ENCODE peak calls at places on chromosome 17, in four cellular contexts. F, G, J and U are unnamed samples.

GRCh38 chr17:2897605-2898004 is 101.4 kb downstream of the RAP1GAP2 start:
- DNase-seq in G (no peak), J (no peak), F (no peak), U (peak; percentile 82)

GRCh38 chr17:79350516-79350915 is 260.3 kb downstream of the RBFOX3 start:
- DNase-seq in F (no peak), G (no peak), J (no peak), U (no peak)

GRCh38 chr17:3730881-3731429 is 7.3 kb downstream of the HASPIN start:
- DNase-seq in J (no peak), G (no peak), F (no peak), U (no peak)

GRCh38 chr17:80782536-80783427 is 208.9 kb upstream of the CHMP6 start:
- DNase-seq in F (no peak), G (no peak), J (no peak), U (no peak)

GRCh38 chr17:32141690-32142037 is 638 bp upstream of the RHOT1 start:
- DNase-seq in G (no peak), F (no peak), J (no peak), U (no peak)

GRCh38 chr17:35342207-35342744 is 31.1 kb downstream of the SLFN11 start:
- DNase-seq in F (no peak), J (no peak), G (no peak), U (no peak)

GRCh38 chr17:18859256-18859655 is 1.3 kb downstream of the PRPSAP2 start:
- DNase-seq in J (no peak), G (no peak), F (no peak), U (no peak)

GRCh38 chr17:17684901-17685774 is 3.9 kb downstream of the RAI1 start:
- DNase-seq in F (no peak), G (peak; percentile 72), J (peak; percentile 72), U (peak; percentile 47)

GRCh38 chr17:19706791-19707727 is 9.3 kb downstream of the SLC47A2 start:
- DNase-seq in J (no peak), G (no peak), F (no peak), U (no peak)

GRCh38 chr17:80773243-80773991 is 218.2 kb upstream of the CHMP6 start:
- DNase-seq in G (no peak), F (peak; percentile 69), J (no peak), U (no peak)

GRCh38 chr17:28896884-28897768 is at the start of gene FLOT2:
- DNase-seq in F (peak; percentile 53), G (peak; percentile 84), J (peak; percentile 83), U (peak; percentile 62)

GRCh38 chr17:3835410-3836229 is 10.4 kb downstream of the NCBP3 start:
- DNase-seq in J (no peak), F (no peak), G (no peak), U (no peak)

GRCh38 chr17:79837888-79838540 is 1.2 kb downstream of the CBX4 start:
- DNase-seq in J (no peak), G (no peak), F (no peak), U (no peak)

GRCh38 chr17:28916302-28916934 is 13.5 kb upstream of the DHRS13 start:
- DNase-seq in G (peak; percentile 55), J (peak; percentile 42), F (peak; percentile 28), U (no peak)

GRCh38 chr17:45131616-45132301 is 556 bp downstream of the PLCD3 start:
- DNase-seq in F (no peak), J (no peak), G (peak; percentile 68), U (no peak)
- H3K27ac ChIP-seq in F (peak overlapping the region; percentile 45), J (peak overlapping the region; percentile 67), G (peak overlapping the region; percentile 89), U (peak overlapping the region; percentile 58)

DNA sequence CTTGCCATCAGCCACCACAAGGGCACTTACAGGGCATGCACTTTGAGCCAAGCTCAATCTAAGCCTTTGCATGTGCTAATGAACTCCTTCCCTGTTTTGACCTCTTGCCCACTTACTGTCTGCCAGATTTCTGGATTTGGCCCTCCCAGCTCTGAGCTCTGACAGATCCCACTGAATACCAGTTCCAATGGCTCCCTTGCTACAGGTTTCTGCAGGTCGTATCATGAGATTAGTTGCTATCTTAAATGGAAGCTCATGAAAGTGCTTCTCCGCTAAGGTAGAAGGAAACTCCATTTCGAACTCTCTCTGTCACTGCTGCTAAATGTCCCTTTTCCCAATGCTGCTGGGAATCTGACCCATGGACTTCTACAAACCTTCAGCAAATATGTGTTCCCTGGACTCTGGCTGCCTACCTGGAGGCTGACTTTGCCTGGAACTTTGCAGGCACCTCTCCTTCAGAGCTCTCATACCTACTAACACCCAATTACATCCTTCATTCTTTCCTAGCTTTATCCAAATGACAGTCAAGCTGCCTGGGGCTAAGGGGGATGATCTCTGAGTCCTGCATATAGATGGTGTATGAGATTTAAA is 23.5 kb upstream of the TOB1 start:
- DNase-seq in J (no peak), F (no peak), G (no peak), U (no peak)
- H3K27ac ChIP-seq in J (no peak overlapping the region), F (no peak overlapping the region), G (no peak overlapping the region), U (no peak overlapping the region)

GRCh38 chr17:8206536-8206935 is 3.8 kb downstream of the AURKB start:
- DNase-seq in G (no peak), J (no peak), F (no peak), U (no peak)

GRCh38 chr17:8209909-8210760 is at the start of gene AURKB:
- DNase-seq in F (peak; percentile 83), J (peak; percentile 97), G (peak; percentile 94), U (peak; percentile 91)

GRCh38 chr17:8212312-8213180 is 2.2 kb upstream of the AURKB start:
- DNase-seq in G (no peak), F (no peak), J (no peak), U (no peak)

GRCh38 chr17:8204761-8205555 is 5.4 kb downstream of the AURKB start:
- DNase-seq in F (no peak), J (no peak), G (no peak), U (no peak)

GRCh38 chr17:8210761-8211458 is 535 bp upstream of the AURKB start:
- DNase-seq in J (no peak), G (no peak), F (no peak), U (no peak)
- H3K27ac ChIP-seq in J (peak overlapping the region; percentile 61), G (peak overlapping the region; percentile 84), F (no peak overlapping the region), U (no peak overlapping the region)

GRCh38 chr17:40157972-40158371 is 17.6 kb downstream of the CASC3 start:
- DNase-seq in J (no peak), G (no peak), F (no peak), U (no peak)
- H3K27ac ChIP-seq in J (peak overlapping the region; percentile 55), G (peak overlapping the region; percentile 54), F (no peak overlapping the region), U (no peak overlapping the region)

GRCh38 chr17:65018612-65019290 is 37.8 kb downstream of the GNA13 start:
- DNase-seq in J (no peak), F (no peak), G (no peak), U (no peak)

GRCh38 chr17:65017375-65017774 is 39.2 kb downstream of the GNA13 start:
- DNase-seq in J (no peak), F (no peak), G (no peak), U (no peak)

GRCh38 chr17:65022137-65022536 is 34.4 kb downstream of the GNA13 start:
- DNase-seq in F (no peak), G (no peak), J (no peak), U (no peak)

GRCh38 chr17:65022751-65023421 is 33.7 kb downstream of the GNA13 start:
- DNase-seq in J (no peak), F (no peak), G (no peak), U (no peak)

DNA sequence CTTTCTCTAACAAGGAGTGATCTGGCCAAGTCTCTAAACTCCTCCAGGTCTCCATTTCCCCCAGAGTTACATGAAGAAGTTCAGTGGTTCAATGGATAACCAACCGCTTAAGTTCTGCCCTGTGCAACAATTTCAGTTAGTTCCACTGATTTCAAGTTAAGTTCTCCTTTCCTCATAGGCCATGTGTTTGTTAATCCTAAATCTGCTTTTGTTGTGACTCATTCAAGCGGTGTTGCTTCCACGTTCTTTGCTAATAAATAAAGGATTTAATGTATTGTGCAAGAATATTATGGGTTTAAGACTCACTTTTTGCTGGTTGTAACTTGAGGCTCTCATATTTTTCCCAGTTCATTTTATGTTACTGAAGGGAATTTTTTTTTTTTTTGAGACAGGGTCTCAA is 36.3 kb downstream of the GNA13 start:
- DNase-seq in F (no peak), J (no peak), G (no peak), U (no peak)
- H3K27ac ChIP-seq in F (no peak overlapping the region), J (no peak overlapping the region), G (no peak overlapping the region), U (no peak overlapping the region)

GRCh38 chr17:53426505-53426904 is 396.2 kb upstream of the KIF2B start:
- DNase-seq in G (no peak), J (no peak), F (no peak), U (no peak)
- H3K27ac ChIP-seq in G (no peak overlapping the region), J (no peak overlapping the region), F (no peak overlapping the region), U (no peak overlapping the region)

GRCh38 chr17:38752930-38753506 is 477 bp downstream of the PSMB3 start:
- DNase-seq in J (no peak), F (no peak), G (peak; percentile 59), U (peak; percentile 30)
- H3K27ac ChIP-seq in J (peak overlapping the region; percentile 89), F (peak overlapping the region; percentile 83), G (peak overlapping the region; percentile 89), U (peak overlapping the region; percentile 36)

GRCh38 chr17:77322284-77322533 is 181.4 kb downstream of the SEC14L1 start:
- DNase-seq in F (no peak), J (no peak), G (no peak), U (no peak)
- H3K27ac ChIP-seq in F (no peak overlapping the region), J (peak overlapping the region; percentile 0), G (peak overlapping the region; percentile 84), U (peak overlapping the region; percentile 83)

GRCh38 chr17:82593590-82594087 is 54.6 kb downstream of the WDR45B start:
- DNase-seq in G (peak; percentile 58), J (no peak), F (no peak), U (peak; percentile 86)

GRCh38 chr17:82595893-82596292 is 52.4 kb downstream of the WDR45B start:
- DNase-seq in G (peak; percentile 28), J (no peak), F (no peak), U (no peak)

GRCh38 chr17:82592751-82593589 is 55.3 kb downstream of the WDR45B start:
- DNase-seq in J (peak; percentile 72), F (peak; percentile 83), G (peak; percentile 80), U (peak; percentile 87)

GRCh38 chr17:82596316-82596715 is 51.9 kb downstream of the WDR45B start:
- DNase-seq in J (no peak), F (no peak), G (peak; percentile 40), U (no peak)

DNA sequence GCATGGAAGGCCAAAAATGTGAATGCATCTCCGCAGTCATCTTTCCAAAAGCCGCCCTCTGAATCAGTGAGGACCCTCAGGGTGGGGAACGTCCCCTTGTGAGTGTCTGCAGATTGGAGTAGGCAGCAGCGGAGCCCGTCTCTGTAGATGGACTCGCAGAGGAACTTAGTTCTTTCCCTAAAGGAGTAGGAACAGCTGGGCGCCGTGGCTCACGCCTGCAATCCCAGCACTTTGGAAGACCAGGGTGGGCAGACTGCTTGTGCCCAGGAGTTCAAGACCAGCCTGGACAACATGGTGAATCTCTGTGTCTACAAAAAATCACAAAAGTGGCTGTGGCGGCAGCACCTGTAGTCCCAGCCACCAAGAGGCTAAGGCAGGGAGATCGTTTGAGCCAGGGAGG is 53.7 kb downstream of the WDR45B start:
- DNase-seq in F (no peak), G (peak; percentile 44), J (no peak), U (no peak)
- H3K27ac ChIP-seq in F (no peak overlapping the region), G (no peak overlapping the region), J (no peak overlapping the region), U (no peak overlapping the region)